ENCODE peak calls at places on chromosomes 4 and X, in ten cellular contexts. One of them, this sample, is unnamed.

GRCh38 chr4:100075486-100076270 is 114.6 kb downstream of the DDIT4L start:
- DNase-seq in upper lobe of left lung: no peak
- DNase-seq in mammary epithelial cell: peak; percentile 19
- DNase-seq in CD8-positive, alpha-beta T cell: no peak
- DNase-seq in foreskin keratinocyte: no peak
- DNase-seq in colonic mucosa: no peak
- DNase-seq in effector memory CD4-positive, alpha-beta T cell: no peak
- DNase-seq in transverse colon: no peak
- DNase-seq in fibroblast of lung: no peak
- DNase-seq in neural progenitor cell: no peak
- DNase-seq in this sample: no peak

GRCh38 chrX:107710617-107711391 is 64.8 kb downstream of the TSC22D3 start:
- DNase-seq in upper lobe of left lung: no peak
- DNase-seq in mammary epithelial cell: peak; percentile 88
- DNase-seq in CD8-positive, alpha-beta T cell: peak; percentile 41
- DNase-seq in foreskin keratinocyte: peak; percentile 73
- DNase-seq in colonic mucosa: no peak
- DNase-seq in effector memory CD4-positive, alpha-beta T cell: peak; percentile 55
- DNase-seq in transverse colon: peak; percentile 49
- DNase-seq in fibroblast of lung: peak; percentile 96
- DNase-seq in neural progenitor cell: peak; percentile 56
- DNase-seq in this sample: peak; percentile 95

GRCh38 chr4:6123976-6124375 is 76.4 kb downstream of the JAKMIP1 start:
- DNase-seq in upper lobe of left lung: peak; percentile 66
- DNase-seq in mammary epithelial cell: no peak
- DNase-seq in CD8-positive, alpha-beta T cell: no peak
- DNase-seq in foreskin keratinocyte: no peak
- DNase-seq in colonic mucosa: no peak
- DNase-seq in effector memory CD4-positive, alpha-beta T cell: no peak
- DNase-seq in transverse colon: no peak
- DNase-seq in fibroblast of lung: no peak
- DNase-seq in neural progenitor cell: no peak
- DNase-seq in this sample: no peak

GRCh38 chrX:46929439-46930018 is 17.3 kb downstream of the JADE3 start:
- DNase-seq in upper lobe of left lung: no peak
- DNase-seq in mammary epithelial cell: peak; percentile 55
- DNase-seq in CD8-positive, alpha-beta T cell: no peak
- DNase-seq in foreskin keratinocyte: peak; percentile 41
- DNase-seq in colonic mucosa: no peak
- DNase-seq in effector memory CD4-positive, alpha-beta T cell: no peak
- DNase-seq in transverse colon: no peak
- DNase-seq in fibroblast of lung: peak; percentile 32
- DNase-seq in neural progenitor cell: no peak
- DNase-seq in this sample: peak; percentile 17

GRCh38 chrX:106391284-106391852 is 220.4 kb upstream of the RADX start:
- DNase-seq in upper lobe of left lung: no peak
- DNase-seq in mammary epithelial cell: no peak
- DNase-seq in CD8-positive, alpha-beta T cell: no peak
- DNase-seq in foreskin keratinocyte: no peak
- DNase-seq in colonic mucosa: no peak
- DNase-seq in effector memory CD4-positive, alpha-beta T cell: no peak
- DNase-seq in transverse colon: no peak
- DNase-seq in fibroblast of lung: no peak
- DNase-seq in neural progenitor cell: no peak
- DNase-seq in this sample: no peak

GRCh38 chrX:21764043-21764442 is 6.1 kb upstream of the SMPX start:
- DNase-seq in upper lobe of left lung: no peak
- DNase-seq in mammary epithelial cell: peak; percentile 41
- DNase-seq in CD8-positive, alpha-beta T cell: no peak
- DNase-seq in foreskin keratinocyte: no peak
- DNase-seq in colonic mucosa: no peak
- DNase-seq in effector memory CD4-positive, alpha-beta T cell: no peak
- DNase-seq in transverse colon: no peak
- DNase-seq in fibroblast of lung: no peak
- DNase-seq in neural progenitor cell: no peak
- DNase-seq in this sample: no peak

GRCh38 chr4:120000591-120001296 is 65.9 kb downstream of the MAD2L1 start:
- DNase-seq in upper lobe of left lung: no peak
- DNase-seq in mammary epithelial cell: no peak
- DNase-seq in CD8-positive, alpha-beta T cell: no peak
- DNase-seq in foreskin keratinocyte: no peak
- DNase-seq in colonic mucosa: no peak
- DNase-seq in effector memory CD4-positive, alpha-beta T cell: no peak
- DNase-seq in transverse colon: no peak
- DNase-seq in fibroblast of lung: no peak
- DNase-seq in neural progenitor cell: no peak
- DNase-seq in this sample: no peak

GRCh38 chr4:113958766-113959540 is 20.5 kb downstream of the ARSJ start:
- DNase-seq in upper lobe of left lung: no peak
- DNase-seq in mammary epithelial cell: peak; percentile 86
- DNase-seq in CD8-positive, alpha-beta T cell: no peak
- DNase-seq in foreskin keratinocyte: peak; percentile 87
- DNase-seq in colonic mucosa: no peak
- DNase-seq in effector memory CD4-positive, alpha-beta T cell: no peak
- DNase-seq in transverse colon: no peak
- DNase-seq in fibroblast of lung: peak; percentile 97
- DNase-seq in neural progenitor cell: no peak
- DNase-seq in this sample: no peak

GRCh38 chrX:129748265-129748664 is 9.5 kb downstream of the XPNPEP2 start:
- DNase-seq in upper lobe of left lung: no peak
- DNase-seq in mammary epithelial cell: no peak
- DNase-seq in CD8-positive, alpha-beta T cell: no peak
- DNase-seq in foreskin keratinocyte: no peak
- DNase-seq in colonic mucosa: no peak
- DNase-seq in effector memory CD4-positive, alpha-beta T cell: no peak
- DNase-seq in transverse colon: no peak
- DNase-seq in fibroblast of lung: peak; percentile 96
- DNase-seq in neural progenitor cell: no peak
- DNase-seq in this sample: no peak

GRCh38 chr4:122963222-122963621 is 40.8 kb upstream of the NUDT6 start:
- DNase-seq in upper lobe of left lung: no peak
- DNase-seq in mammary epithelial cell: peak; percentile 89
- DNase-seq in CD8-positive, alpha-beta T cell: no peak
- DNase-seq in foreskin keratinocyte: peak; percentile 59
- DNase-seq in colonic mucosa: no peak
- DNase-seq in effector memory CD4-positive, alpha-beta T cell: no peak
- DNase-seq in transverse colon: no peak
- DNase-seq in fibroblast of lung: peak; percentile 39
- DNase-seq in neural progenitor cell: no peak
- DNase-seq in this sample: peak; percentile 21

GRCh38 chr4:24279911-24280375 is 304.4 kb downstream of the DHX15 start:
- DNase-seq in upper lobe of left lung: no peak
- DNase-seq in mammary epithelial cell: no peak
- DNase-seq in CD8-positive, alpha-beta T cell: no peak
- DNase-seq in foreskin keratinocyte: no peak
- DNase-seq in colonic mucosa: no peak
- DNase-seq in effector memory CD4-positive, alpha-beta T cell: no peak
- DNase-seq in transverse colon: no peak
- DNase-seq in fibroblast of lung: no peak
- DNase-seq in neural progenitor cell: peak; percentile 5
- DNase-seq in this sample: no peak

GRCh38 chrX:9072281-9072680 is 38.4 kb upstream of the FAM9B start:
- DNase-seq in upper lobe of left lung: no peak
- DNase-seq in mammary epithelial cell: no peak
- DNase-seq in CD8-positive, alpha-beta T cell: no peak
- DNase-seq in foreskin keratinocyte: no peak
- DNase-seq in colonic mucosa: no peak
- DNase-seq in effector memory CD4-positive, alpha-beta T cell: no peak
- DNase-seq in transverse colon: no peak
- DNase-seq in fibroblast of lung: no peak
- DNase-seq in neural progenitor cell: no peak
- DNase-seq in this sample: no peak

DNA sequence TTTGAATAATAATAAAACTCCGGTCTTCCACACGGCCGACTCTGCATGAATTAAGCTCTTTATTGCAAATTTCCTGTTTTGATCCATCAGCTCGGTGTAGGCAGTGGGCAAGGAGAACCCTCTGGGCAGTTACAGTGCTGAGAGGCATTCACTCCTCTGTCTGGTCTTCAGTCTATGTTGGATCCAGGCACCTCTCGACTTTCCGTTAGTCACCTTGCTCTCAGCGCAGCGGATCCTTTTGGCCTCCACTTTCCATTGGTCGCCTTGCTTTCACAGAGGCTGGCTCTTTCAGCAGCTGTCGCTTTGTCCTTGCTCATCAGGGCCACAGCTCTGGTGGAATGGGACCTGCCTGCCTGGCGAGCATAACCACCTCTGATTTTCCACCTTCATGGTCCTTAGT is 52.9 kb downstream of the TRMT44 start:
- DNase-seq in upper lobe of left lung: no peak
- DNase-seq in mammary epithelial cell: no peak
- DNase-seq in CD8-positive, alpha-beta T cell: no peak
- DNase-seq in foreskin keratinocyte: no peak
- DNase-seq in colonic mucosa: no peak
- DNase-seq in effector memory CD4-positive, alpha-beta T cell: no peak
- DNase-seq in transverse colon: no peak
- DNase-seq in fibroblast of lung: no peak
- DNase-seq in neural progenitor cell: no peak
- DNase-seq in this sample: no peak
- H3K27ac ChIP-seq in upper lobe of left lung: no peak overlapping the region
- H3K27ac ChIP-seq in mammary epithelial cell: no peak overlapping the region
- H3K27ac ChIP-seq in CD8-positive, alpha-beta T cell: no peak overlapping the region
- H3K27ac ChIP-seq in foreskin keratinocyte: no peak overlapping the region
- H3K27ac ChIP-seq in colonic mucosa: no peak overlapping the region
- H3K27ac ChIP-seq in effector memory CD4-positive, alpha-beta T cell: no peak overlapping the region
- H3K27ac ChIP-seq in transverse colon: no peak overlapping the region
- H3K27ac ChIP-seq in fibroblast of lung: no peak overlapping the region
- H3K27ac ChIP-seq in neural progenitor cell: no peak overlapping the region
- H3K27ac ChIP-seq in this sample: no peak overlapping the region

DNA sequence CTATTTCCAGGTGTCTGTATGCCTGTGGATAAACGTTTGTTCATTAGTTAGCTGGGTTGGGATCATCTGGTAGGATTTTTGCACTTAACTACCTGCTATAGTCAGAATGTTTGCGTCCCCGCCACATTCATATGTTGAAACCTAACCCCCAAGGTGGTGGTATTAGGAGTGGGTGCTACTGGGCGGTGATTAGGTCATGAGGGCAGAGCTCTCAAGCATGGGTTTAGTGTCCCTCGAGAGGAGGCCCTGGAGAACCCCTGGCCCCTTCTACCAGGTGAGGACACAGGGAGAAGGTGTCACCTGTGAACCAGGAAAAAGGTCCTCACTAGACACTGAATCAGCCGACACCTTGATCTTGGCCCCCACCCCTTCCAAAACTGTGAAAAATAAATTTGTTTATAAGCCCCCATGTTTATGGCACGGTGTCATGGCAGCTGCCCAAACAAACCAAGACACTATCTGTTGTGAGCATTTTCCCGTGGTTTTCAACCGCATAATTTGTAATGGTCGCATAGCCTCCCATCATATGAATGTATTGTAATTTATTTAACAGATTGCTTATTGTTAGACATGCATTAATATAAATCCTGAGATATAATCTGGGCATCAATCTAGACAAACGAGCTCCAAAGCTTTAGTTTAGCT is 92.7 kb upstream of the TRIM2 start:
- DNase-seq in upper lobe of left lung: no peak
- DNase-seq in mammary epithelial cell: no peak
- DNase-seq in CD8-positive, alpha-beta T cell: no peak
- DNase-seq in foreskin keratinocyte: no peak
- DNase-seq in colonic mucosa: no peak
- DNase-seq in effector memory CD4-positive, alpha-beta T cell: no peak
- DNase-seq in transverse colon: no peak
- DNase-seq in fibroblast of lung: no peak
- DNase-seq in neural progenitor cell: no peak
- DNase-seq in this sample: no peak
- H3K27me3 ChIP-seq in upper lobe of left lung: no peaks in the 10 kb centered on the region
- H3K27me3 ChIP-seq in mammary epithelial cell: no peaks in the 10 kb centered on the region
- H3K27me3 ChIP-seq in CD8-positive, alpha-beta T cell: no peaks in the 10 kb centered on the region
- H3K27me3 ChIP-seq in foreskin keratinocyte: peaks cover 49% of the 10 kb centered on the region
- H3K27me3 ChIP-seq in colonic mucosa: no peaks in the 10 kb centered on the region
- H3K27me3 ChIP-seq in effector memory CD4-positive, alpha-beta T cell: no peaks in the 10 kb centered on the region
- H3K27me3 ChIP-seq in transverse colon: no peaks in the 10 kb centered on the region
- H3K27me3 ChIP-seq in fibroblast of lung: peaks cover 2% of the 10 kb centered on the region
- H3K27me3 ChIP-seq in neural progenitor cell: no peaks in the 10 kb centered on the region
- H3K27me3 ChIP-seq in this sample: no peaks in the 10 kb centered on the region

GRCh38 chr4:38667005-38667771 is 3.2 kb downstream of the KLF3 start:
- DNase-seq in upper lobe of left lung: no peak
- DNase-seq in mammary epithelial cell: peak; percentile 98
- DNase-seq in CD8-positive, alpha-beta T cell: peak; percentile 45
- DNase-seq in foreskin keratinocyte: peak; percentile 98
- DNase-seq in colonic mucosa: peak; percentile 93
- DNase-seq in effector memory CD4-positive, alpha-beta T cell: peak; percentile 70
- DNase-seq in transverse colon: peak; percentile 87
- DNase-seq in fibroblast of lung: peak; percentile 98
- DNase-seq in neural progenitor cell: peak; percentile 90
- DNase-seq in this sample: peak; percentile 99
- H3K27ac ChIP-seq in upper lobe of left lung: peak overlapping the region; percentile 100
- H3K27ac ChIP-seq in mammary epithelial cell: peak overlapping the region; percentile 96
- H3K27ac ChIP-seq in CD8-positive, alpha-beta T cell: peak overlapping the region; percentile 93
- H3K27ac ChIP-seq in foreskin keratinocyte: peak overlapping the region; percentile 93
- H3K27ac ChIP-seq in colonic mucosa: peak overlapping the region; percentile 98
- H3K27ac ChIP-seq in effector memory CD4-positive, alpha-beta T cell: peak overlapping the region; percentile 90
- H3K27ac ChIP-seq in transverse colon: peak overlapping the region; percentile 100
- H3K27ac ChIP-seq in fibroblast of lung: peak overlapping the region; percentile 90
- H3K27ac ChIP-seq in neural progenitor cell: peak overlapping the region; percentile 97
- H3K27ac ChIP-seq in this sample: peak overlapping the region; percentile 83

DNA sequence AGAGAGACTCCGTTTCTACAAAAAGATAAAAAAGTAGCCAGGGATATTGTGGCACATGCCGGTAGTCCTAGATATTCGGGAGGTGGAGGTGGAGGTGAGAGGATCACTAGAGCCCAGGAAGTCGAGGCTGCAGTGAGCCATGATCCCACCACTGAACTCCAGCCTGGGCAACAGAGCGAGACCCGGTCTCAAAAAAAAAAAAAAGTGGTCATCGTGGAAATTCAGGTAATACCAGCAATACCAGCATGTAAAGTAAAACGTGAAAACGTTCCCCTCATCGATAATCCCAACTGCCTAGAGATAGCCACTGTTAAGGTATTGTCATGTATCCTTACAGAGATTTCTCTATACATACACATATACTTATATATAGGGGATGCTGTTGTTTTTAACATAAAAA is 1.5 kb downstream of the MAGT1 start:
- DNase-seq in upper lobe of left lung: no peak
- DNase-seq in mammary epithelial cell: no peak
- DNase-seq in CD8-positive, alpha-beta T cell: no peak
- DNase-seq in foreskin keratinocyte: no peak
- DNase-seq in colonic mucosa: no peak
- DNase-seq in effector memory CD4-positive, alpha-beta T cell: no peak
- DNase-seq in transverse colon: no peak
- DNase-seq in fibroblast of lung: no peak
- DNase-seq in neural progenitor cell: no peak
- DNase-seq in this sample: no peak
- H3K27me3 ChIP-seq in upper lobe of left lung: no peaks in the 10 kb centered on the region
- H3K27me3 ChIP-seq in mammary epithelial cell: no peaks in the 10 kb centered on the region
- H3K27me3 ChIP-seq in CD8-positive, alpha-beta T cell: no peaks in the 10 kb centered on the region
- H3K27me3 ChIP-seq in foreskin keratinocyte: no peaks in the 10 kb centered on the region
- H3K27me3 ChIP-seq in colonic mucosa: no peaks in the 10 kb centered on the region
- H3K27me3 ChIP-seq in effector memory CD4-positive, alpha-beta T cell: no peaks in the 10 kb centered on the region
- H3K27me3 ChIP-seq in transverse colon: no peaks in the 10 kb centered on the region
- H3K27me3 ChIP-seq in fibroblast of lung: no peaks in the 10 kb centered on the region
- H3K27me3 ChIP-seq in neural progenitor cell: no peaks in the 10 kb centered on the region
- H3K27me3 ChIP-seq in this sample: no peaks in the 10 kb centered on the region

DNA sequence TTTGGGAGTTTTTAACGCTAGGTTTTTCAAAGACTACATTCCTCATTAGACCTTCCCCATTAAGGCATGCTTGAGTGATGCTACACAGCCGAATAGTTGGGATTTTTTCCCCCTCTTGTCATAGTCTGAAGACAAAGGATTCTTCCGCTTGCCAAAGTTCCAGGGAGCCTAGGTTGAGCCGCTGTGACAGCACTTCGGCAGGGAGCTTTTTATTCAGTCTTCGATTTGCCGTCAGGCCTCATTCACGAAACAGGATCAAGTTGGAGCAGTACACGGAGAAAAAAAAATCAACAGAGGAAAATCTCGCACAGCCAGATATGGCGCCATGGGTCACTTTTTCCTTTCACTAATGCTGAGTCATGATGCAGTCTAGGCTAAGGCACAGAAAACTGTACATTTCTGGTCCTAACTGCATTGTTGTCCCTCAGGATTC is 24.3 kb downstream of the SHROOM3 start:
- DNase-seq in upper lobe of left lung: no peak
- DNase-seq in mammary epithelial cell: peak; percentile 5
- DNase-seq in CD8-positive, alpha-beta T cell: no peak
- DNase-seq in foreskin keratinocyte: peak; percentile 86
- DNase-seq in colonic mucosa: no peak
- DNase-seq in effector memory CD4-positive, alpha-beta T cell: no peak
- DNase-seq in transverse colon: no peak
- DNase-seq in fibroblast of lung: no peak
- DNase-seq in neural progenitor cell: peak; percentile 97
- DNase-seq in this sample: peak; percentile 32
- H3K27ac ChIP-seq in upper lobe of left lung: no peak overlapping the region
- H3K27ac ChIP-seq in mammary epithelial cell: peak overlapping the region; percentile 78
- H3K27ac ChIP-seq in CD8-positive, alpha-beta T cell: no peak overlapping the region
- H3K27ac ChIP-seq in foreskin keratinocyte: peak overlapping the region; percentile 68
- H3K27ac ChIP-seq in colonic mucosa: no peak overlapping the region
- H3K27ac ChIP-seq in effector memory CD4-positive, alpha-beta T cell: no peak overlapping the region
- H3K27ac ChIP-seq in transverse colon: peak overlapping the region; percentile 6
- H3K27ac ChIP-seq in fibroblast of lung: no peak overlapping the region
- H3K27ac ChIP-seq in neural progenitor cell: peak overlapping the region; percentile 100
- H3K27ac ChIP-seq in this sample: peak overlapping the region; percentile 20